ENCODE peak calls at places on chromosome 9, in five cellular contexts. E is tibial nerve, P is IMR-90, X is adrenal gland, D is tibial artery. I is an unnamed sample. For H3K27me3, the result is how much of the 10 kb centered on the place peaks cover.

GRCh38 chr9:93576296-93577044 is at the start of gene PHF2:
- DNase-seq in P (no peak), X (peak), E (no peak), D (no peak), I (no peak)

GRCh38 chr9:90142580-90142979 is 500.0 kb downstream of the DIRAS2 start:
- DNase-seq in X (peak), D (peak), P (peak), E (peak), I (no peak)

GRCh38 chr9:121541945-121542344 is 42.3 kb upstream of the GGTA1 start:
- DNase-seq in P (no peak), X (no peak), D (no peak), E (no peak), I (no peak)

GRCh38 chr9:134189167-134189474 is 24.8 kb upstream of the RNU6ATAC start:
- DNase-seq in D (peak), P (no peak), E (peak), X (no peak), I (peak)

GRCh38 chr9:111481885-111482636 is 2.1 kb downstream of the ECPAS start:
- DNase-seq in D (no peak), P (peak), X (no peak), E (no peak), I (peak)

GRCh38 chr9:5922192-5922591 is 31.5 kb downstream of the MLANA start:
- DNase-seq in E (no peak), P (no peak), D (no peak), X (no peak), I (no peak)

GRCh38 chr9:122218885-122219855 is 9.6 kb downstream of the LHX6 start:
- DNase-seq in E (no peak), D (no peak), X (no peak), P (peak), I (no peak)

GRCh38 chr9:132591751-132592314 is 9.4 kb downstream of the BARHL1 start:
- DNase-seq in P (no peak), E (no peak), X (no peak), D (no peak), I (no peak)

GRCh38 chr9:121021294-121021693 is 28.8 kb downstream of the C5 start:
- DNase-seq in E (no peak), X (no peak), D (no peak), P (no peak), I (peak)

DNA sequence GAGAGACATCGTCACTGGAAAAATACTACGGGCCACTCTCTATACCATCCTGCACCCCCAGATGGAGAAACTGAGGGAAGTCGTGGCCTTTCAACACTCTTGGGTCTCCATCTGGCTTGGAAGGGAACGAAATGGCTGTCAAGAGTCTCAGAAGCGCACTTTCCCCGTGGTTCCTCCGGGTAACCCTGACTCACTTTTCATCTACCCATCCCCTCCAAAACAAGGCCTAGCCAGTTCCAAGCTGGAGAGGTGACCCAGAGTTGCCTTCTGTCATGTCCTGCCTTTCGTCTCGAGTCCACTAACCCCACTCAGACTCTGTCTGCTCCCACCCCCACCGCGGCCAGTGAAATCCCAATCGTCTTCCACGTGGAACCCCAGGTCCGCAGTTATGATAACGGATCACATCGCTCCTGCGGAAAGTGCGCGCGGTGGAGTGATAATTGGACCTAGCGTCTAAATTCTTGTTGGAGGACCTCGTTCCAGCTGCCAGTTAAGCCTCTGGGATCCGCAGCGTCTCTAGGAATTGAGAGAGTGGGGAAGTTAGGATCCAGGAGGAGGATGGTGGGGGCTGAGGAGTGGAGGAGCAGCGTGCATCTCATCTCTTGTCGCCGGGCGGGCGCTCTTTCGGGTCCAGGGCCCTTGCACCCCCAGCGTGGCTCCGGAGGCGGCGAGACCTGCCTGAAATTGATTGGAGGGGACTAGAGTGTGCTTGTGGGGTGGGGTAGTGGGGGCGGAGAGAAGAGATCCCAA is 4.6 kb downstream of the CDKN2A start:
- DNase-seq in D (no peak), P (no peak), E (no peak), X (no peak), I (no peak)
- H3K27me3 ChIP-seq in D (under half), P (under half), E (under half), X (under half), I (half or more)

GRCh38 chr9:126295082-126295477 is 31.5 kb upstream of the MVB12B start:
- DNase-seq in P (no peak), D (no peak), E (no peak), X (no peak), I (no peak)

GRCh38 chr9:126294331-126295081 is 32.1 kb upstream of the MVB12B start:
- DNase-seq in D (no peak), E (no peak), P (no peak), X (no peak), I (no peak)

GRCh38 chr9:126292736-126293521 is 33.7 kb upstream of the MVB12B start:
- DNase-seq in D (no peak), X (no peak), P (no peak), E (no peak), I (no peak)

GRCh38 chr9:126291925-126292324 is 34.7 kb upstream of the MVB12B start:
- DNase-seq in E (no peak), X (no peak), P (no peak), D (no peak), I (no peak)

GRCh38 chr9:126293522-126293889 is 33.1 kb upstream of the MVB12B start:
- DNase-seq in E (no peak), P (no peak), D (no peak), X (no peak), I (no peak)
- TF ChIP-seq CTCF in E (no peak), P (peak), D (no peak), X (no peak), I (no peak)

GRCh38 chr9:30075451-30076199 is 2308.8 kb upstream of the ACO1 start:
- DNase-seq in D (no peak), P (no peak), E (no peak), X (no peak), I (no peak)

GRCh38 chr9:30078195-30078594 is 2306.2 kb upstream of the ACO1 start:
- DNase-seq in X (no peak), P (no peak), D (no peak), E (no peak), I (no peak)

GRCh38 chr9:30075022-30075421 is 2309.4 kb upstream of the ACO1 start:
- DNase-seq in E (no peak), X (no peak), P (no peak), D (no peak), I (no peak)
- H3K4me3 ChIP-seq in E (no peak), X (no peak), P (no peak), D (no peak), I (no peak)

GRCh38 chr9:86724528-86724927 is 222.8 kb downstream of the GAS1 start:
- DNase-seq in E (no peak), X (no peak), D (no peak), P (no peak), I (no peak)

GRCh38 chr9:86721843-86722705 is 225.2 kb downstream of the GAS1 start:
- DNase-seq in P (peak), X (peak), D (peak), E (no peak), I (peak)

GRCh38 chr9:86723351-86723750 is 224.0 kb downstream of the GAS1 start:
- DNase-seq in E (no peak), D (no peak), P (no peak), X (no peak), I (no peak)

GRCh38 chr9:86720893-86721698 is 226.2 kb downstream of the GAS1 start:
- DNase-seq in P (no peak), X (no peak), E (no peak), D (no peak), I (no peak)

DNA sequence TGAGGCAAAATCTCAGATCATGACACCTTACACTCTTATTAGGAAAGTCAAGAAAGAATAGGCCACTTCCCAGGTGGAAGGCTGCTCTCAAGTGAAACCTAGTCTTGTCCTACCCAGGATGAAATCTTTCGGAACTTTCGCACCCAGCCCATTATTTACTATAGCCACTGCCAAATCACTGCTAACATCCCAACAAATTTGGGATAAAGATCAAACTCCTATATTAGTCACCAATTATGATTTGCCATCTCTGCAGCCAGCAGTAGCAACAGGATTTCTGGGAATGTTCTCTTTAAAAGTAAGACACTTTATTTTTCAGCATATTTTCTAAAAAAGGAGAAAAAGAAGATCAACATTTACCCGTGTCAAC is 224.6 kb downstream of the GAS1 start:
- DNase-seq in E (no peak), D (no peak), X (no peak), P (no peak), I (no peak)
- H3K27me3 ChIP-seq in E (under half), D (under half), X (under half), P (under half), I (under half)

GRCh38 chr9:74952281-74953151 is at the start of gene C9orf40:
- DNase-seq in P (peak), E (peak), X (peak), D (peak), I (peak)
- TF ChIP-seq CTCF in P (peak), E (peak), X (peak), D (peak), I (peak)

DNA sequence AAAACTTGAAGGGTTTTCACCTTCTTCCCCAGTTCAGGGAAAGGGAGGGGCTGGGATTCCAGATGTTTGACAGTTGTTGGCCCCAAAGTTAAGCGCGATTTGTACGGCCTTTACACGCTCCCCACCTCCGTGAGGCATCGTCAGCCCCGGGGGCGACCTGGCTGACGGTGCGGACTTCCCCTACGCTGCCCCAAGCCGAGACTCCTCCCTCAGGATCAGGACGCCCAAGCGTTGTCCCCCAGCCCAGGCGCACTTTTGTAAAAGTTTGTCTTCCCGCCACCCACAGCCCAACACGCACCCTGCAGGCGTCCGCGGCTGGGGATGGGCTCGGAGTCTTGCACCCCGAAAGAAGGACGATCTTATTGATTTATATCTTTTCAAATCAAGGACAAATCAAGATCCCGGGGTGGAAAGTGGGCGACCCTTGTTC is 713 bp downstream of the MOB3B start:
- DNase-seq in E (peak), D (peak), X (peak), P (no peak), I (peak)
- H3K4me3 ChIP-seq in E (peak), D (peak), X (peak), P (peak), I (peak)

GRCh38 chr9:129256959-129257713 is 79.1 kb upstream of the IER5L start:
- DNase-seq in P (no peak), X (no peak), D (peak), E (no peak), I (no peak)
- H3K27me3 ChIP-seq in P (under half), X (under half), D (under half), E (under half), I (under half)

DNA sequence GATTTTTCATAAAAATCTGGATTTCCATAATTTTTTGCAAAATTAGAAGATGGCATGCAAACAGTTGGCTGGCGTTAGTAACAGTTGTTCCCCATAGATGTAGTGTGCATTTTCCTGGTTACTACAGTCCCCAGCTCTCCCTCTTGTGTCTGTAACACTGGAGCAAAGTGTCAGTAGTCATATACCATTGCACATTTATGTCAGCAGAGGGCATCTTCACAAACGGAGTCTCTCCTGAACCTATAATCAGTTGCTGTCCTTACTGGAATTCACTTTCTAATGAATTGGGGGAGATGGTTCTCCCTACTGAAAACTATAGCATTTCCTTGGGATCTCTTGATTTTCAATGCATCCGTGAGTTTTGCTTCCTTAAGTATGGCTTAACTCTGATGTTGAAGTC is 44.7 kb upstream of the DMAC1 start:
- DNase-seq in E (no peak), P (peak), X (no peak), D (no peak), I (no peak)
- TF ChIP-seq CTCF in E (no peak), P (peak), X (no peak), D (peak), I (no peak)

DNA sequence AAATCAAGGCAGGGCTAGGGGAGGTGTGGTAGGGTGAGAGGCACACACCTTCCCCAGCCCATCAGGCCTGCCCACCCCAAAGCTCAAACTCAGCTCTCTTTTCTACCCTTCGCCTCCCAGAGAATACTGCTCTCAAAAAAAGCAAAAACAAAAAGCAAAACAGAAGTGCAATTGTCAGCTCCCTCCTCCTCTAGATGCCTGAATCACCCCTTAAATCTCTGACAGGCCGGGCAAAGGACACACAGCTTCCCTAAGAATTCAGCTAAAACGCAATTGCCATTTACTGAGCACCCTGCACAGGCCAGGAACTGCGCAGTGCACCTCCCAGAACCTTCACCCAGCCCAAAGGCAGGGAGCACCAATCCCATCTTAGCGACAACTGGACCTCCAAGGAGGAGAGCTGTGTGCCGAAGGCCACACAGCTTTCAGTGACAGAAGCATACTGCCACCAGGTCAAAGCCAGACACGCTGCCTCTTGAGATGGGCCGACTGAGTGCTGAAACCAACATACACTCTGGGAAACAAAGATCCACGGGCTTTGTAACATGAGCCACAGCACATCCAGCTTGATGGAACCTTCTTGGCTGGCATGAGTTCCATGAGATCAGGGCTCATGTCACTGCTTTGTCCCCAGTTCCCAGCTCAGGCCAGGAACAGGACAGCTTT is 53.4 kb upstream of the STXBP1 start:
- DNase-seq in P (no peak), D (no peak), E (no peak), X (no peak), I (no peak)
- H3K4me3 ChIP-seq in P (no peak), D (no peak), E (no peak), X (no peak), I (no peak)

I was measured in gastrocnemius medialis.